ENCODE peak calls at places on chromosomes 6 and 20, in nine cellular contexts. U, X, H, T, A, N, M, E and Q are unnamed samples.

GRCh38 chr6:56104591-56104990 is 142.8 kb downstream of the COL21A1 start:
- DNase-seq in U (no peak), X (no peak), H (no peak), T (no peak), A (no peak), N (no peak), M (no peak), E (no peak), Q (no peak)

GRCh38 chr20:37406010-37406998 is 60.4 kb downstream of the SRC start:
- DNase-seq in U (peak), X (no peak), H (no peak), T (peak), A (no peak), N (peak), M (peak), E (peak), Q (peak)

GRCh38 chr6:128743974-128744765 is 138.8 kb upstream of the LAMA2 start:
- DNase-seq in U (peak), X (peak), H (no peak), T (no peak), A (no peak), N (no peak), M (no peak), E (no peak), Q (no peak)

GRCh38 chr6:21601341-21601740 is 7.8 kb downstream of the SOX4 start:
- DNase-seq in U (peak), X (no peak), H (no peak), T (no peak), A (no peak), N (no peak), M (no peak), E (no peak), Q (no peak)

GRCh38 chr20:44990425-44990824 is 24.1 kb downstream of the STK4 start:
- DNase-seq in U (no peak), X (no peak), H (no peak), T (no peak), A (peak), N (no peak), M (no peak), E (no peak), Q (no peak)

GRCh38 chr6:99746261-99746895 is 139.7 kb downstream of the PRDM13 start:
- DNase-seq in U (peak), X (peak), H (peak), T (peak), A (peak), N (peak), M (peak), E (peak), Q (peak)

GRCh38 chr6:122180132-122180531 is 219.3 kb upstream of the HSF2 start:
- DNase-seq in U (no peak), X (no peak), H (no peak), T (no peak), A (peak), N (no peak), M (no peak), E (no peak), Q (no peak)

GRCh38 chr20:10249048-10249770 is 30.6 kb downstream of the SNAP25 start:
- DNase-seq in U (no peak), X (no peak), H (no peak), T (no peak), A (peak), N (peak), M (peak), E (no peak), Q (no peak)

GRCh38 chr20:35695978-35696377 is 3.2 kb downstream of the NFS1 start:
- DNase-seq in U (no peak), X (no peak), H (no peak), T (no peak), A (no peak), N (no peak), M (no peak), E (no peak), Q (no peak)

GRCh38 chr6:139230421-139230840 is 61.4 kb downstream of the TXLNB start:
- DNase-seq in U (no peak), X (peak), H (no peak), T (no peak), A (peak), N (peak), M (no peak), E (peak), Q (no peak)

GRCh38 chr6:98985391-98985790 is 37.6 kb upstream of the FBXL4 start:
- DNase-seq in U (no peak), X (no peak), H (no peak), T (no peak), A (no peak), N (no peak), M (no peak), E (no peak), Q (no peak)

GRCh38 chr6:53526000-53526399 is 18.9 kb downstream of the GCLC start:
- DNase-seq in U (no peak), X (no peak), H (no peak), T (no peak), A (no peak), N (peak), M (no peak), E (no peak), Q (no peak)

GRCh38 chr6:10347561-10348327 is 67.1 kb downstream of the TFAP2A start:
- DNase-seq in U (no peak), X (no peak), H (no peak), T (peak), A (peak), N (peak), M (peak), E (peak), Q (no peak)

GRCh38 chr6:3868544-3868943 is 19.4 kb downstream of the FAM50B start:
- DNase-seq in U (no peak), X (peak), H (no peak), T (no peak), A (no peak), N (no peak), M (no peak), E (no peak), Q (no peak)